ENCODE peak calls at places on chromosome 19, in eight cellular contexts. W is heart left ventricle, X is body of pancreas, Z is fibroblast of lung, E is ovary, K is pancreas, T is neural progenitor cell, B is cardiac muscle cell. S is an unnamed sample. For H3K4me1, the result is how much of the 10 kb centered on the place peaks cover.

GRCh38 chr19:43668406-43669158 is 1.4 kb downstream of the PLAUR start:
- DNase-seq in W (peak), X (peak), Z (peak), E (peak), K (peak), T (peak), B (peak), S (peak)

GRCh38 chr19:27955484-27955883 is 1257.5 kb downstream of the UQCRFS1 start:
- DNase-seq in W (no peak), X (no peak), Z (no peak), E (peak), K (no peak), T (no peak), B (no peak), S (no peak)

GRCh38 chr19:2603320-2603719 is 99.2 kb downstream of the GNG7 start:
- DNase-seq in W (no peak), X (peak), Z (peak), E (no peak), K (no peak), T (peak), B (peak), S (peak)

GRCh38 chr19:39969266-39969665 is 1.7 kb upstream of the PSMC4 start:
- DNase-seq in W (no peak), X (no peak), Z (no peak), E (no peak), K (no peak), T (no peak), B (no peak), S (no peak)

GRCh38 chr19:55245236-55245904 is 13.4 kb downstream of the PPP6R1 start:
- DNase-seq in W (no peak), X (no peak), Z (no peak), E (no peak), K (no peak), T (no peak), B (no peak), S (no peak)

GRCh38 chr19:4310247-4311121 is 6.1 kb downstream of the FSD1 start:
- DNase-seq in W (no peak), X (no peak), Z (no peak), E (no peak), K (no peak), T (no peak), B (no peak), S (peak)

GRCh38 chr19:43774103-43774939 is 6.5 kb downstream of the KCNN4 start:
- DNase-seq in W (peak), X (peak), Z (peak), E (peak), K (peak), T (peak), B (peak), S (no peak)

GRCh38 chr19:44677019-44677809 is 5.9 kb downstream of the CEACAM19 start:
- DNase-seq in W (no peak), X (no peak), Z (peak), E (no peak), K (no peak), T (peak), B (peak), S (no peak)

GRCh38 chr19:15154002-15154612 is 46.7 kb downstream of the NOTCH3 start:
- DNase-seq in W (no peak), X (no peak), Z (peak), E (no peak), K (no peak), T (peak), B (peak), S (no peak)

GRCh38 chr19:35715981-35716734 is 1.6 kb upstream of the KMT2B start:
- DNase-seq in W (peak), X (peak), Z (peak), E (peak), K (peak), T (peak), B (no peak), S (peak)

GRCh38 chr19:34556500-34556899 is 74.9 kb downstream of the WTIP start:
- DNase-seq in W (no peak), X (peak), Z (no peak), E (peak), K (peak), T (peak), B (peak), S (no peak)

GRCh38 chr19:40583283-40583682 is 6.6 kb downstream of the SHKBP1 start:
- DNase-seq in W (no peak), X (no peak), Z (no peak), E (no peak), K (no peak), T (no peak), B (no peak), S (no peak)

GRCh38 chr19:41795031-41795461 is 1.3 kb upstream of the CEACAM3 start:
- DNase-seq in W (no peak), X (peak), Z (peak), E (no peak), K (no peak), T (peak), B (peak), S (no peak)

GRCh38 chr19:49473868-49474544 is at the start of gene FLT3LG:
- DNase-seq in W (peak), X (peak), Z (peak), E (peak), K (peak), T (peak), B (peak), S (peak)

GRCh38 chr19:53019684-53020083 is 6.0 kb downstream of the ERVV-1 start:
- DNase-seq in W (no peak), X (no peak), Z (no peak), E (no peak), K (no peak), T (peak), B (peak), S (no peak)

GRCh38 chr19:45499196-45500180 is 1.2 kb downstream of the PPM1N start:
- DNase-seq in W (no peak), X (peak), Z (no peak), E (no peak), K (peak), T (peak), B (peak), S (no peak)

GRCh38 chr19:1608414-1609391 is 3.4 kb upstream of the UQCR11 start:
- DNase-seq in W (no peak), X (no peak), Z (no peak), E (no peak), K (no peak), T (no peak), B (no peak), S (no peak)

GRCh38 chr19:1079566-1080111 is 12.7 kb downstream of the ARHGAP45 start:
- DNase-seq in W (no peak), X (no peak), Z (no peak), E (no peak), K (no peak), T (no peak), B (no peak), S (peak)

GRCh38 chr19:43872547-43873336 is 45.6 kb downstream of the ZNF283 start:
- DNase-seq in W (no peak), X (no peak), Z (peak), E (no peak), K (no peak), T (no peak), B (peak), S (no peak)

GRCh38 chr19:22052644-22053013 is 345 bp downstream of the ZNF257 start:
- DNase-seq in W (peak), X (no peak), Z (no peak), E (peak), K (peak), T (no peak), B (peak), S (no peak)

GRCh38 chr19:38899447-38900219 is at the start of the genes NFKBIB and SIRT2:
- DNase-seq in W (peak), X (peak), Z (peak), E (peak), K (peak), T (peak), B (peak), S (peak)

GRCh38 chr19:7831452-7831851 is 1.4 kb downstream of the EVI5L start:
- DNase-seq in W (no peak), X (no peak), Z (peak), E (peak), K (no peak), T (peak), B (peak), S (no peak)

GRCh38 chr19:54040003-54040402 is 23.7 kb downstream of the VSTM1 start:
- DNase-seq in W (no peak), X (no peak), Z (no peak), E (no peak), K (no peak), T (no peak), B (no peak), S (no peak)

GRCh38 chr19:39310558-39311311 is 9.9 kb downstream of the LRFN1 start:
- DNase-seq in W (no peak), X (no peak), Z (no peak), E (no peak), K (no peak), T (peak), B (peak), S (peak)

GRCh38 chr19:2270157-2270571 is 11.8 kb downstream of the PEAK3 start:
- DNase-seq in W (peak), X (peak), Z (no peak), E (peak), K (peak), T (peak), B (no peak), S (peak)

DNA sequence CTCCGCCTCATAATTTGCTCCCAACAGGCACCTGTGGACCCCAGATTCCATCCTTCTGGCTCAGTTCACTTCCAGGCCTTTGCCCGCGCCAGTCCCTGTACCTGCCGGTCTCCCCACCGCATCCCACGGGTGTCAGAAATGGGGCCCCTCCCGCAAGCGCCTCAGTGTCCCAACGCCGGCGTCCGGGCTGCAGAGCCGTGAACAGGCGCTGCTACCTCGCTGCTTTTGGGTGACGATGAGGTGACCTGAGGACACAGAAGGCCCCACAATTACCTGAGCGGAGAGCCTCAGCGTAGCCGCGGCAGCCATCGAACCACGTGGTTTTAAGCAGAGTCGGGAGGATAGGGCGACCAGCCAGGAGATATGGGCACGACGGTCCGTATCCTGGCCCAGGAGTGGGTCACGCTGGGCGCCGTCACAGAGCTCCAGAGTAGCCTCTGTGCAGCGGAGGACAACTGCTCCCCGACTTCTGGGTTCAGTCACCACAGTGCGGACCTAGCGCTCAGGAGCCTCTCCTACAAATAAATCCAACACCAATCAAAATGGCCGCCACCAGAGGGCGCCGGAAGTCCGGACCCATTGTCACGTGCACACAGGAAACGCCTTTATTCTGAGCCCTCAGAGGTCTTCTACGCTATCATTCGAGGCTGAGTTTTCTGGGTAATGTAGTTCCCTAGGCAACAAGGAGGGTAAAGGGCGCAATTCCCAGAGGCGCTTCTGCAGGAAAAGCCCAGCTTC is at the start of gene ZNF814:
- DNase-seq in W (peak), X (peak), Z (peak), E (peak), K (peak), T (peak), B (peak), S (peak)
- TF ChIP-seq CTCF in W (peak), X (no peak), Z (peak), E (peak), K (no peak), T (peak), B (peak), S (no peak)

GRCh38 chr19:47614559-47614958 is 5.6 kb downstream of the BICRA start:
- DNase-seq in W (no peak), X (no peak), Z (no peak), E (no peak), K (no peak), T (no peak), B (no peak), S (no peak)
- H3K4me1 ChIP-seq in W (half or more), X (under half), Z (under half), E (under half), K (under half), T (under half), B (under half), S (half or more)

GRCh38 chr19:51565583-51565982 is 5.5 kb upstream of the ZNF175 start:
- DNase-seq in W (no peak), X (no peak), Z (no peak), E (no peak), K (no peak), T (no peak), B (peak), S (no peak)

GRCh38 chr19:51567583-51567982 is 3.5 kb upstream of the ZNF175 start:
- DNase-seq in W (no peak), X (no peak), Z (no peak), E (no peak), K (no peak), T (no peak), B (no peak), S (no peak)

GRCh38 chr19:51568456-51568855 is 2.6 kb upstream of the ZNF175 start:
- DNase-seq in W (no peak), X (no peak), Z (no peak), E (no peak), K (no peak), T (no peak), B (peak), S (no peak)

GRCh38 chr19:51566489-51567100 is 4.5 kb upstream of the ZNF175 start:
- DNase-seq in W (no peak), X (no peak), Z (no peak), E (no peak), K (no peak), T (no peak), B (peak), S (no peak)

GRCh38 chr19:51564791-51565190 is 6.3 kb upstream of the ZNF175 start:
- DNase-seq in W (no peak), X (no peak), Z (no peak), E (no peak), K (no peak), T (no peak), B (no peak), S (no peak)
- TF ChIP-seq CTCF in W (no peak), X (no peak), Z (no peak), E (no peak), K (no peak), T (no peak), B (no peak), S (no peak)

DNA sequence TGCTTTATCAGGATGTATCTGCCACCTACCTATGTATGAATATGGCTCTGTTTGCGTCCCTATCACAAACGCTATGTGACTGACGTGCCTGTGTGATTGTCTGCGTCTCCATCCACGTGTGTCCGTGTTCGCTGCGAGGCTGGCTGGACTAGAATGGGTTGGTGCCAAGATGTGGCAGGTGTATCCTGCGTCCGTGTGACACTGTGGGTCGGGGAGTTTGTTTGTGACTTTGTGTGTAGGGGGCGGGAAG is 6.7 kb upstream of the HOOK2 start:
- DNase-seq in W (no peak), X (no peak), Z (no peak), E (no peak), K (no peak), T (no peak), B (no peak), S (no peak)
- H3K4me1 ChIP-seq in W (half or more), X (half or more), Z (under half), E (under half), K (under half), T (under half), B (under half), S (half or more)

DNA sequence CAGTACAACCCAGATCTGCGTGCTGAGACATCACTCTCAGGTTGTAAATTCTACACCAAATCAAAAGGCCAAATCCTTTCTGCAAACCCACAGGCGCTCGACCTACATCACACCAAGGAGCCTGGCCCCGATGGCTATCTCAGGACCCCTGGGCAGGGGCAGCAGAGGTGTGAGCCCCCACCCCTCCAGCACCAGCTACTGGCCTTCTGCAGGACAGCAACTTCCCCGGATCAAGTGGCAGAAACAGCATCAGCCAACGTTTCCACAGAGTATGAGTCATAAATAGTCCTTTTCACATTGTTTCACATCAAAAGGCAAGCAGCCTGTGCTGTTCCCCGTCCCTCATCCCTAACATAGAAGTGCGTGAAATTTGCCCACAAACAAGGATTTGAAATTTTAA is 276.1 kb downstream of the ZNF536 start:
- DNase-seq in W (no peak), X (no peak), Z (no peak), E (no peak), K (no peak), T (no peak), B (no peak), S (no peak)
- TF ChIP-seq CTCF in W (no peak), X (no peak), Z (no peak), E (no peak), K (no peak), T (no peak), B (no peak), S (no peak)

GRCh38 chr19:11324079-11324661 is 15.3 kb downstream of the RAB3D start:
- DNase-seq in W (peak), X (peak), Z (peak), E (peak), K (peak), T (no peak), B (peak), S (peak)
- H3K4me1 ChIP-seq in W (under half), X (under half), Z (under half), E (under half), K (under half), T (under half), B (under half), S (half or more)

GRCh38 chr19:6020972-6021805 is 43.2 kb upstream of the RANBP3 start:
- DNase-seq in W (no peak), X (peak), Z (no peak), E (no peak), K (no peak), T (no peak), B (no peak), S (peak)
- TF ChIP-seq CTCF in W (no peak), X (no peak), Z (no peak), E (no peak), K (no peak), T (no peak), B (peak), S (no peak)

GRCh38 chr19:14085309-14085995 is at the start of gene C19orf67:
- DNase-seq in W (no peak), X (no peak), Z (no peak), E (no peak), K (no peak), T (peak), B (no peak), S (no peak)
- H3K4me1 ChIP-seq in W (under half), X (under half), Z (under half), E (under half), K (under half), T (under half), B (under half), S (under half)